ENCODE peak calls at places on chromosomes 1 and 21, in four cellular contexts. Z is K562, L is GM12878, Y is HepG2. I is an unnamed sample.

GRCh38 chr1:206821493-206821892 is 43.9 kb upstream of the IL20 start:
- DNase-seq in Z (no peak), L (no peak), Y (no peak), I (no peak)

GRCh38 chr21:38306833-38307232 is 50.0 kb downstream of the KCNJ15 start:
- DNase-seq in Z (no peak), L (no peak), Y (no peak), I (no peak)

GRCh38 chr1:29876902-29877301 is 640.6 kb downstream of the PTPRU start:
- DNase-seq in Z (peak; percentile 23), L (no peak), Y (no peak), I (peak; percentile 79)

GRCh38 chr21:42107881-42108553 is 36.9 kb downstream of the UMODL1 start:
- DNase-seq in Z (peak; percentile 70), L (no peak), Y (peak; percentile 34), I (peak; percentile 75)

GRCh38 chr1:153542956-153543737 is 2.4 kb upstream of the S100A5 start:
- DNase-seq in Z (no peak), L (no peak), Y (no peak), I (no peak)

GRCh38 chr1:90964444-90965035 is 57.3 kb downstream of the ZNF644 start:
- DNase-seq in Z (peak; percentile 39), L (no peak), Y (peak; percentile 21), I (peak; percentile 33)

GRCh38 chr1:213057264-213058059 is 6.4 kb downstream of the RPS6KC1 start:
- DNase-seq in Z (no peak), L (no peak), Y (peak; percentile 71), I (no peak)

GRCh38 chr1:205064741-205065316 is 19.4 kb downstream of the TMEM81 start:
- DNase-seq in Z (no peak), L (no peak), Y (no peak), I (no peak)

GRCh38 chr1:86942743-86943142 is 28.3 kb downstream of the HS2ST1 start:
- DNase-seq in Z (peak; percentile 29), L (no peak), Y (no peak), I (no peak)

GRCh38 chr1:173863224-173864151 is 4.3 kb downstream of the GAS5 start:
- DNase-seq in Z (peak; percentile 16), L (no peak), Y (no peak), I (no peak)

GRCh38 chr1:246246430-246246829 is 260.6 kb downstream of the SMYD3 start:
- DNase-seq in Z (no peak), L (no peak), Y (no peak), I (no peak)

GRCh38 chr1:154784924-154785531 is 85.1 kb downstream of the KCNN3 start:
- DNase-seq in Z (no peak), L (peak; percentile 76), Y (peak; percentile 25), I (peak; percentile 19)

GRCh38 chr1:63148825-63149645 is 173.3 kb upstream of the FOXD3 start:
- DNase-seq in Z (peak; percentile 34), L (no peak), Y (peak; percentile 32), I (peak; percentile 85)

GRCh38 chr1:214002472-214002871 is 14.7 kb downstream of the PROX1 start:
- DNase-seq in Z (peak; percentile 43), L (no peak), Y (peak; percentile 78), I (no peak)

GRCh38 chr21:26449161-26449560 is 123.9 kb downstream of the CYYR1 start:
- DNase-seq in Z (no peak), L (no peak), Y (no peak), I (no peak)

GRCh38 chr1:178278135-178278534 is 184.2 kb downstream of the RASAL2 start:
- DNase-seq in Z (no peak), L (no peak), Y (no peak), I (no peak)

GRCh38 chr21:31675960-31676359 is 16.5 kb downstream of the SOD1 start:
- DNase-seq in Z (no peak), L (no peak), Y (no peak), I (no peak)

GRCh38 chr1:183787704-183788103 is 17.2 kb upstream of the RGL1 start:
- DNase-seq in Z (no peak), L (no peak), Y (no peak), I (no peak)

GRCh38 chr1:7479544-7479943 is 291.6 kb upstream of the VAMP3 start:
- DNase-seq in Z (no peak), L (no peak), Y (no peak), I (no peak)

GRCh38 chr1:161702250-161702649 is 4.8 kb upstream of the FCRLA start:
- DNase-seq in Z (no peak), L (no peak), Y (peak; percentile 90), I (no peak)

DNA sequence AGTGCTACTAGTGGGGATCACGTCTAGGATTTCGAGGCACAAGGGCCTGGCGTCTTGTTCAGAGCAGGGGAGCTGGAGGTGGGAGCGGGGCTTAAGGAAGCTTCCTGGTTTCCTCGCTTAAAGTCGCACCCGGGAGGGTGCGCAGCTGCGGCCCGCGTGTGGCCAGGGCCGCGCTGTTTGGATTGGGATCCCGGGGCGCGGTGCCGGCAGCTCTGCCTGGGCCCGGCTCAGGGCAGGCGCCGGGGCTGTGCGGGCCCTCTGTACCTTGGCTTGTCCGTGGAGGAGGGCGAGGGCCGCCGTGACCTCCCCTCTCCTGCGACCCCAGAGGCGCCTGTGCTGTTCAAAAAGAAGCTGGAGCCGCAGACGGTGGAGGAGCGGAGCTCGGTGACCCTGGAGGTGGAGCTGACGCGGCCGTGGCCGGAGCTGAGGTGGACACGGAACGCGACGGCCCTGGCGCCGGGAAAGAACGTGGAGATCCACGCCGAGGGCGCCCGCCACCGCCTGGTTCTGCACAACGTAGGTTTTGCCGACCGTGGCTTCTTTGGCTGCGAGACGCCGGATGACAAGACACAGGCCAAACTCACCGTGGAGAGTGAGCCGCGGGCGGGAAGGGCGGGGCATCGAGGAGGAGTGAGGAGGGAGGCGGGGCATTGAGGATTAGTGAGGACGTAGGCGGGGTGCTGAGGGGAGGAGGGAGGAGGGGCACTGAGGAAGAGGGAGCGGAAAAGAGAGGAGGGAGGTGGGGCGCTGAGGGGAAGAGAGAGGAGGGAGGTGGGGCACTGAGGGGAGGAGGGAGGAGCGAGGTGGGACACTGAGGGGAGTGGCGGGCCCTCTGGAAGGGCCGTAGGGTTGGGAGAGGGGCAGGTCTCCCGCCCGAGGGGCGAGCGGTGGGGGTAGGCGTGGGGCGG is 67.8 kb downstream of the OBSCN start:
- DNase-seq in Z (peak; percentile 97), L (peak; percentile 37), Y (no peak), I (peak; percentile 97)
- H3K27ac ChIP-seq in Z (peak overlapping the region; percentile 57), L (no peak overlapping the region), Y (no peak overlapping the region), I (no peak overlapping the region)

GRCh38 chr21:33155005-33155404 is 74.7 kb upstream of the IFNAR2 start:
- DNase-seq in Z (no peak), L (no peak), Y (no peak), I (no peak)

GRCh38 chr21:33158654-33159053 is 71.1 kb upstream of the IFNAR2 start:
- DNase-seq in Z (no peak), L (no peak), Y (no peak), I (no peak)

GRCh38 chr21:33157303-33157702 is 72.4 kb upstream of the IFNAR2 start:
- DNase-seq in Z (no peak), L (no peak), Y (no peak), I (peak; percentile 70)

GRCh38 chr21:33152228-33153130 is 77.3 kb upstream of the IFNAR2 start:
- DNase-seq in Z (no peak), L (no peak), Y (no peak), I (no peak)

GRCh38 chr21:33155457-33155856 is 74.3 kb upstream of the IFNAR2 start:
- DNase-seq in Z (no peak), L (no peak), Y (no peak), I (no peak)
- TF ChIP-seq JUNB in Z (no peak), L (no peak), Y (no peak), I (no peak)

GRCh38 chr1:225650198-225650597 is 2.7 kb downstream of the ENAH start:
- DNase-seq in Z (no peak), L (no peak), Y (no peak), I (no peak)
- TF ChIP-seq POLR2AphosphoS5 in Z (no peak), L (no peak), Y (no peak), I (no peak)

GRCh38 chr1:117739516-117739915 is 133.7 kb downstream of the TENT5C start:
- DNase-seq in Z (no peak), L (no peak), Y (no peak), I (no peak)

GRCh38 chr1:117735045-117735992 is 129.5 kb downstream of the TENT5C start:
- DNase-seq in Z (peak; percentile 72), L (peak; percentile 9), Y (peak; percentile 10), I (peak; percentile 72)

DNA sequence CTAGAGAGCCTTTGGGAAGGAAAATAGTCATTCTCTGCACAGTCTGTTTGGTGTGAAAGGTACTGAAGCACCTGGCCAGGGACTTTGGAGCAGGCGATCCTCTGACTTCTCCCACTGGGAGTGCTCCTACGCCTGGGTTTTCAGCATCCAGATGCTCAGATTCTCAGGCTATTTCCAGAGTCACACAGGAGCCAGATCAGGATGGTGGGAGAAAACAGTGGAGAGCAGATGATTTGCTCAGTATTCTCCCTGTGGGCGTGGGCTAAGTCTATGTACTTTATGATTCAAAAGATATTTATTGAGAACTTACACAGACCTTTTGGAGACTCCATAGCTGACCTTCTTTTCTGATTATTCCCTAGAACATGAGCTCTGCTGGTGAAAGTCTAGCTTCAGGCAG is 134.6 kb downstream of the TENT5C start:
- DNase-seq in Z (no peak), L (no peak), Y (no peak), I (peak; percentile 10)
- H3K27ac ChIP-seq in Z (no peak overlapping the region), L (no peak overlapping the region), Y (no peak overlapping the region), I (no peak overlapping the region)

DNA sequence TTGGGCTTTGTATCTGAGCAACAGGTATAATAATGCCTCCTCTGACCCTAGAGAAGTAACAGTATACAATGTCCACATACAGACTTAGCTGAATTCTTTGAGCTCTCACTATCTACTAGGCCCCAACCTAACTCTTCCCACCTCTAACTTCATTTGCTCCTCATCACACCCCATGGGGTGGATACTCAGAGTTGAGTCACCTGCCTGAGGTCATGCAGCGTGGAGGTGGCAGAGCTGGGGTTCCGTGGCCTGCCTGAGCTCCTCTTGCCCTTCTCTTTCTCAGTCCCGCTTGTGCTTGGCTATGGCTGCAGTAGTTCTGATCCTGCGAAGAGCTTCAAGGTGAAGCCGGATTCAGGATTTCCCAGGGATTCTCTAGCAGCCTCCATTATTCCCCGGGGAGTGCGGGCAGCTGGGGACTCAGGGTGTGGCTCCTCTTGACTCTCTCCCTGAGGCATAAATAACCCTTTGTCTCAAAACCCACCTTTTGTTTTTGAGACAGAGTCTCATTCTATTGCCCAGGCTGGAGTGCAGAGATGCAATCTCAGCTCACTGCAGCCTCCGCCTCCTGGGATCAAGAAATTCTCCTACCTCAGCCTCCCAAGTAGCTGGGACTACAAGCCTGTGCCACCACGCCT is 29.9 kb upstream of the ACTL8 start:
- DNase-seq in Z (no peak), L (no peak), Y (no peak), I (no peak)
- TF ChIP-seq JUNB in Z (no peak), L (no peak), Y (no peak), I (no peak)

DNA sequence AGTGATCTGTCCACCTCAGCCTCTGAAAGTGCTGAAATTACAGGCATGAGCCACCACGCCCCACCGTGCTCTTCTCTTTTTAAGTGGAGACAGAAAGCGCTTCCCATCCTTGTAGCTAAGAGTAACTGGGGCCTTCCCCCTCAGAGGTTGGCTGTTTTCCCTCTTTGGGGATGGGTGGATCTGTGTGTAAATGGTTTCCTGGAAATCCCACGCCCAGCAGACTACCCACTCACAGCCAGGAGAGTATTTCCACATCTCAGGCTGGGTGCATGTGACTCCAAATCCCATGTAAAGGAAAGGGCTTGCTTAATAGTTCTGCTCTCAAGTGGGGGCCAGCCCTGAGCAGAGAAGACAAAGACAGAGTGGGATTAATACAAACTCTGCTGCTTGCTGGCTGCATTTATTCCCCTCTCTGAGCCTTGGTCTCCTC is 19.6 kb upstream of the TCEA3 start:
- DNase-seq in Z (peak; percentile 37), L (no peak), Y (no peak), I (no peak)
- TF ChIP-seq POLR2AphosphoS5 in Z (no peak), L (no peak), Y (no peak), I (no peak)